ENCODE peak calls at places on chromosomes 4 and X, in five cellular contexts. B, Z, F, M and E are unnamed samples.

GRCh38 chr4:28686618-28687017 is 1826.0 kb downstream of the STIM2 start:
- DNase-seq in Z (peak; percentile 2), M (peak; percentile 45), F (peak; percentile 9), B (peak; percentile 60), E (peak; percentile 45)

GRCh38 chr4:16418814-16419213 is 192.5 kb upstream of the TAPT1 start:
- DNase-seq in F (peak; percentile 93), M (peak; percentile 31), B (peak; percentile 95), Z (no peak), E (peak; percentile 17)

GRCh38 chrX:331145-331771 is 12.7 kb upstream of the GTPBP6 start:
- DNase-seq in M (peak; percentile 78), F (peak; percentile 33), B (peak; percentile 16), Z (no peak), E (no peak)

GRCh38 chr4:137630252-137630651 is 98.0 kb upstream of the PCDH18 start:
- DNase-seq in Z (no peak), B (no peak), M (no peak), F (no peak), E (no peak)

GRCh38 chrX:111098874-111099273 is 2.9 kb downstream of the PAK3 start:
- DNase-seq in M (peak; percentile 1), F (peak; percentile 17), B (peak; percentile 30), Z (peak; percentile 60), E (no peak)

GRCh38 chrX:119503484-119503861 is 35.2 kb downstream of the SLC25A5 start:
- DNase-seq in F (peak; percentile 89), M (peak; percentile 90), Z (no peak), B (peak; percentile 93), E (peak; percentile 68)

GRCh38 chr4:8395504-8395903 is 45.0 kb downstream of the ACOX3 start:
- DNase-seq in M (no peak), B (no peak), F (no peak), Z (no peak), E (no peak)

GRCh38 chr4:183252959-183253358 is 67.1 kb downstream of the CLDN22 start:
- DNase-seq in Z (no peak), F (no peak), M (no peak), B (no peak), E (no peak)

GRCh38 chr4:176287546-176287945 is 18.5 kb upstream of the ASB5 start:
- DNase-seq in F (no peak), M (no peak), B (no peak), Z (no peak), E (no peak)

GRCh38 chrX:48676893-48677270 is 6.7 kb upstream of the WAS start:
- DNase-seq in F (no peak), Z (no peak), M (peak; percentile 14), B (peak; percentile 1), E (no peak)

GRCh38 chr4:147778942-147779341 is 47.1 kb downstream of the ARHGAP10 start:
- DNase-seq in Z (no peak), F (no peak), M (no peak), B (no peak), E (no peak)

GRCh38 chrX:142711801-142712200 is 313.9 kb upstream of the SPANXN4 start:
- DNase-seq in M (no peak), B (peak; percentile 59), Z (no peak), F (no peak), E (no peak)

GRCh38 chr4:159117968-159118367 is 15.1 kb downstream of the RAPGEF2 start:
- DNase-seq in B (no peak), F (no peak), M (no peak), Z (no peak), E (no peak)

GRCh38 chrX:141341341-141341740 is 99.0 kb upstream of the SPANXC start:
- DNase-seq in B (peak; percentile 87), F (peak; percentile 88), M (peak; percentile 43), Z (no peak), E (peak; percentile 39)

GRCh38 chrX:386239-386767 is 404 bp downstream of the PPP2R3B start:
- DNase-seq in Z (peak; percentile 20), B (no peak), F (no peak), M (peak; percentile 44), E (no peak)

GRCh38 chrX:68989865-68990606 is 161.2 kb downstream of the EFNB1 start:
- DNase-seq in Z (no peak), B (no peak), M (peak; percentile 43), F (peak; percentile 90), E (no peak)

GRCh38 chr4:174193438-174194015 is 89.9 kb downstream of the FBXO8 start:
- DNase-seq in Z (peak; percentile 70), M (peak; percentile 24), B (no peak), F (no peak), E (no peak)

GRCh38 chr4:21986312-21986711 is 37.7 kb upstream of the KCNIP4 start:
- DNase-seq in F (no peak), Z (no peak), B (no peak), M (peak; percentile 36), E (no peak)

GRCh38 chrX:39818071-39818470 is 279.7 kb downstream of the BCOR start:
- DNase-seq in M (no peak), F (no peak), B (no peak), Z (no peak), E (no peak)

GRCh38 chrX:12844319-12844718 is 22.6 kb upstream of the TLR7 start:
- DNase-seq in Z (no peak), M (no peak), B (no peak), F (no peak), E (no peak)

GRCh38 chr4:121951570-121952110 is at the start of gene TRPC3:
- DNase-seq in M (peak; percentile 58), B (no peak), Z (peak; percentile 28), F (peak; percentile 33), E (peak; percentile 15)

GRCh38 chrX:48938721-48939416 is 18.5 kb downstream of the OTUD5 start:
- DNase-seq in F (no peak), B (no peak), Z (no peak), M (no peak), E (no peak)

GRCh38 chr4:6695660-6696581 is 2.2 kb downstream of the S100P start:
- DNase-seq in B (peak; percentile 92), M (no peak), Z (no peak), F (no peak), E (peak; percentile 19)
- H3K9ac ChIP-seq in B (peak overlapping the region; percentile 82), M (no peak overlapping the region), Z (peak overlapping the region; percentile 86), F (no peak overlapping the region), E (no peak overlapping the region)

GRCh38 chrX:6382284-6382683 is 152.6 kb downstream of the VCX3A start:
- DNase-seq in Z (no peak), B (no peak), F (no peak), M (no peak), E (no peak)

GRCh38 chrX:6377365-6377764 is 148.7 kb upstream of the NLGN4X start:
- DNase-seq in F (no peak), M (no peak), Z (no peak), B (no peak), E (no peak)
- TF ChIP-seq EZH2 in F (no peak), M (no peak), Z (no peak), B (no peak), E (no peak)

GRCh38 chr4:114867291-114867690 is 246.1 kb downstream of the NDST4 start:
- DNase-seq in M (no peak), F (no peak), Z (no peak), B (no peak), E (no peak)
- H3K4me1 ChIP-seq in M (no peaks in the 10 kb centered on the region), F (no peaks in the 10 kb centered on the region), Z (no peaks in the 10 kb centered on the region), B (no peaks in the 10 kb centered on the region), E (no peaks in the 10 kb centered on the region)

GRCh38 chrX:10901290-10901633 is 209.9 kb upstream of the HCCS start:
- DNase-seq in B (no peak), F (no peak), M (no peak), Z (no peak), E (no peak)

GRCh38 chrX:10902001-10902400 is 209.1 kb upstream of the HCCS start:
- DNase-seq in F (peak; percentile 73), B (peak; percentile 60), M (peak; percentile 62), Z (no peak), E (peak; percentile 48)

GRCh38 chrX:10904220-10904619 is 206.9 kb upstream of the HCCS start:
- DNase-seq in Z (no peak), F (peak; percentile 73), M (peak; percentile 66), B (peak; percentile 72), E (no peak)

GRCh38 chrX:10900585-10901289 is 210.4 kb upstream of the HCCS start:
- DNase-seq in B (peak; percentile 84), F (peak; percentile 79), Z (no peak), M (peak; percentile 51), E (peak; percentile 51)

DNA sequence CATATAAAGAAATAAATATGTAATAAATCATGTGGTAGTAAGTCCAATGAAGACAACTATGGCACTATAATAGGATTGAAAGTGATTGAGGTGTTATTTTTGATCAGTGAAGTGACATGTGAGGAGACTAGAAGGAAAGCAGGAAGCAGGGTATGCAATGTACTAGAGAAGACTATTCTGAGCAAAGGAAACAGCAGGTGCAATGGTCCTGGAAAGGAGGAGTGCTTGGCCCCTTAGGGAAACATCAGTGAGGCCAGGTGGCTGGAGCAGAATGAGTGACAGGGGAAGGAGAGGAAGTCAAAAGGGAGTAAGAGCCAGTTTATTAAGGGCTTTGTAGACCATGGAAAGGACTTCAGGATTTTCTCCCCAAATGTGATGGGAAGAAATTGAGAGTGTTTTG is 207.6 kb upstream of the HCCS start:
- DNase-seq in M (no peak), F (no peak), Z (no peak), B (no peak), E (no peak)
- H3K9ac ChIP-seq in M (no peak overlapping the region), F (no peak overlapping the region), Z (no peak overlapping the region), B (no peak overlapping the region), E (no peak overlapping the region)

DNA sequence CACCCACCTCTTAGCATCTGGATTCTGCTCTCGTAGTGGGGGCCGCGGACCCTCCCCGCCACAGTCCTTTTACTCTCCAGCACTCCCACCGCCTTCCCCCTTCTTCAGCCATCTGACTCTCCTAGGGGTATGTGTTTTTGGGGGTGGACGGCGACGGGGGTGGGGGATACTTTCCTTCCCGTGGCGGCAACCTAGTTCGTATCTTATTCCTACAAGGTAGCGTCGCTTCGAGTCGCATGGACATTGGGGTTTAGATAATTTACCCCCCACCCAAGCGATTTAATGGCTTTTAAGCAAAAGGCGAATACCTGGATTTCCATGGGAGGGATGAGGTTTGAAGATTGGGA is 1.3 kb upstream of the BCORL1 start:
- DNase-seq in Z (no peak), M (no peak), F (no peak), B (no peak), E (no peak)
- TF ChIP-seq EZH2 in Z (no peak), M (no peak), F (no peak), B (no peak), E (no peak)

DNA sequence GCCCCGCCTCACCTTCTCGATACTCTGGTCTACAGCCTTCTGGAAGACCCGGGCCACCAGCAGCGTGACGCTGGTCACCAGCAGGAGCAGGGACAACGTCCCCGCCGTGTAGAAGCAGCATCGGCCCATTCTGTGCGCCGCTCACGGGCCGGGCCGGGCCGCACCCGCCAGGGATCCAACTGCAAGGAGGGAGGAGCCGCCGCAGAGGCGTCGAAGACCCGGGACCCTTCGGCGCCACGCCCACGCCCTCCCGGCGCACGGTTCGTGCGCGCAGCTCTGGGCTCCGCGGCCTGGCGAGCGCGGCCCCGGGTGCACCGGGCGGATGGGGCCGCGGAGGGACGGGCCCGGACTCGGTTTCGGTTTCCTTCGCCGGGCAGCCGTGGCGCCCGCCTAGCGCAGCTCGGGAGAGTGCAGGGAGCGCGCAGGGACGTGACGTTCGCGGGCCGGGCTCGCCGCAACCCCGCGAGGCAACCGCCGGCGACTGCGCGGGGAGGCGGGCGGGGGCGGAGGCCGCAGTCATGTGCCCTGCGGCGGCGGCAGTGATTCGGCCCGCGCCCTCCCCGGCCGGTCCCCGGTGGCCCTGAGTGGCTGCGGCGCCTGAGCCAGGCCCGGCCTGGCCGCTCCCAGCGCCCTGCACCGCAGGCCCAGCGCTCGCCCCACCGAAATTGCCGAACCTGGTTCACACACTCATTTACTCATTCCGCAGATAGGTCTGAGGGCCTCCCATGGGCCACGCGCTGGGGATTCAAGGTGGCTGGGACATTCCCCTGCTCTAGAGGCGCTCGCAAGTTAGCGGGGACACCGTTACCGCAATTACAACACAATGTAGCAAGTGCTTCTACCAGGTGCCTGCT is at the start of gene SCARB2:
- DNase-seq in F (peak; percentile 89), Z (peak; percentile 81), M (peak; percentile 96), B (peak; percentile 78), E (peak; percentile 84)
- H3K4me1 ChIP-seq in F (peaks cover 14% of the 10 kb centered on the region), Z (peaks cover 27% of the 10 kb centered on the region), M (peaks cover 42% of the 10 kb centered on the region), B (peaks cover 53% of the 10 kb centered on the region), E (peaks cover 32% of the 10 kb centered on the region)

GRCh38 chr4:52877694-52878093 is 15.6 kb downstream of the RASL11B start:
- DNase-seq in F (peak; percentile 34), B (no peak), Z (no peak), M (peak; percentile 38), E (no peak)
- H3K9ac ChIP-seq in F (no peak overlapping the region), B (no peak overlapping the region), Z (no peak overlapping the region), M (no peak overlapping the region), E (no peak overlapping the region)